ENCODE peak calls at places on chromosome 22, in seven cellular contexts. M, H, P, X, J, R and F are unnamed samples.

GRCh38 chr22:46187862-46188261 is 37.5 kb downstream of the PPARA start:
- DNase-seq in M (no peak), H (no peak), P (no peak), X (no peak), J (no peak), R (no peak), F (no peak)

GRCh38 chr22:30038219-30038618 is 42.0 kb upstream of the HORMAD2 start:
- DNase-seq in M (no peak), H (no peak), P (peak), X (no peak), J (peak), R (peak), F (peak)

GRCh38 chr22:47601666-47602065 is 839.2 kb downstream of the TBC1D22A start:
- DNase-seq in M (no peak), H (no peak), P (peak), X (no peak), J (no peak), R (no peak), F (no peak)

GRCh38 chr22:47011131-47011854 is 248.8 kb downstream of the TBC1D22A start:
- DNase-seq in M (no peak), H (no peak), P (no peak), X (no peak), J (no peak), R (no peak), F (no peak)

GRCh38 chr22:42964994-42965699 is 49.8 kb downstream of the PACSIN2 start:
- DNase-seq in M (no peak), H (no peak), P (no peak), X (no peak), J (peak), R (no peak), F (no peak)

GRCh38 chr22:46929046-46929688 is 166.7 kb downstream of the TBC1D22A start:
- DNase-seq in M (no peak), H (no peak), P (no peak), X (no peak), J (peak), R (no peak), F (no peak)

GRCh38 chr22:48923165-48923875 is 904.4 kb downstream of the BRD1 start:
- DNase-seq in M (no peak), H (no peak), P (peak), X (no peak), J (no peak), R (no peak), F (no peak)

GRCh38 chr22:48785792-48786678 is 1041.6 kb downstream of the BRD1 start:
- DNase-seq in M (no peak), H (no peak), P (no peak), X (no peak), J (no peak), R (no peak), F (no peak)

GRCh38 chr22:43880743-43881055 is 11.1 kb downstream of the PNPLA5 start:
- DNase-seq in M (no peak), H (no peak), P (no peak), X (no peak), J (no peak), R (no peak), F (no peak)

GRCh38 chr22:29890760-29891159 is 7.8 kb downstream of the MTMR3 start:
- DNase-seq in M (no peak), H (no peak), P (no peak), X (no peak), J (no peak), R (no peak), F (no peak)

GRCh38 chr22:48588151-48588880 is 1239.4 kb downstream of the BRD1 start:
- DNase-seq in M (no peak), H (no peak), P (no peak), X (no peak), J (no peak), R (no peak), F (no peak)

GRCh38 chr22:25779890-25780289 is 37.9 kb downstream of the MYO18B start:
- DNase-seq in M (no peak), H (no peak), P (no peak), X (no peak), J (no peak), R (no peak), F (no peak)

GRCh38 chr22:31082606-31083376 is 1.7 kb downstream of the SMTN start:
- DNase-seq in M (peak), H (peak), P (peak), X (no peak), J (peak), R (peak), F (peak)

GRCh38 chr22:17159504-17159951 is 451 bp upstream of the HDHD5 start:
- DNase-seq in M (peak), H (no peak), P (peak), X (no peak), J (peak), R (peak), F (no peak)

GRCh38 chr22:11605468-11605981 is 3922.5 kb upstream of the OR11H1 start:
- DNase-seq in M (no peak), H (no peak), P (no peak), X (no peak), J (no peak), R (no peak), F (no peak)

GRCh38 chr22:49415219-49415951 is 412.3 kb downstream of the BRD1 start:
- DNase-seq in M (no peak), H (no peak), P (no peak), X (no peak), J (no peak), R (no peak), F (no peak)

GRCh38 chr22:24474221-24474620 is 20.9 kb upstream of the UPB1 start:
- DNase-seq in M (no peak), H (no peak), P (no peak), X (no peak), J (peak), R (no peak), F (no peak)

GRCh38 chr22:42932857-42933782 is 76.0 kb upstream of the ARFGAP3 start:
- DNase-seq in M (no peak), H (peak), P (no peak), X (no peak), J (peak), R (no peak), F (no peak)

GRCh38 chr22:35363571-35364086 is 17.3 kb upstream of the HMOX1 start:
- DNase-seq in M (no peak), H (no peak), P (no peak), X (no peak), J (no peak), R (no peak), F (no peak)

GRCh38 chr22:46057762-46058420 is 80.9 kb upstream of the WNT7B start:
- DNase-seq in M (no peak), H (no peak), P (peak), X (no peak), J (no peak), R (peak), F (peak)

GRCh38 chr22:49582171-49582570 is 245.5 kb downstream of the BRD1 start:
- DNase-seq in M (no peak), H (no peak), P (no peak), X (no peak), J (no peak), R (no peak), F (no peak)

GRCh38 chr22:43295660-43296059 is 47.5 kb downstream of the SCUBE1 start:
- DNase-seq in M (no peak), H (no peak), P (no peak), X (no peak), J (no peak), R (no peak), F (no peak)

GRCh38 chr22:50299724-50300619 is 7.5 kb downstream of the PLXNB2 start:
- DNase-seq in M (no peak), H (no peak), P (peak), X (no peak), J (no peak), R (no peak), F (no peak)

GRCh38 chr22:36280379-36280778 is 27.4 kb downstream of the APOL1 start:
- DNase-seq in M (no peak), H (no peak), P (no peak), X (no peak), J (peak), R (no peak), F (peak)

GRCh38 chr22:29956680-29957079 is 73.7 kb downstream of the MTMR3 start:
- DNase-seq in M (no peak), H (no peak), P (no peak), X (no peak), J (peak), R (no peak), F (no peak)

GRCh38 chr22:20466659-20467379 is 28.8 kb downstream of the KLHL22 start:
- DNase-seq in M (no peak), H (no peak), P (no peak), X (no peak), J (no peak), R (peak), F (no peak)

GRCh38 chr22:25131198-25131887 is 68.3 kb upstream of the CRYBB3 start:
- DNase-seq in M (no peak), H (no peak), P (no peak), X (no peak), J (no peak), R (peak), F (no peak)

GRCh38 chr22:31296258-31296657 is 4.0 kb upstream of the PIK3IP1 start:
- DNase-seq in M (no peak), H (no peak), P (no peak), X (no peak), J (peak), R (no peak), F (no peak)

GRCh38 chr22:18954333-18954732 is 18.2 kb upstream of the PRODH start:
- DNase-seq in M (peak), H (peak), P (peak), X (peak), J (peak), R (peak), F (no peak)

GRCh38 chr22:46770151-46770641 is 7.7 kb downstream of the TBC1D22A start:
- DNase-seq in M (no peak), H (no peak), P (no peak), X (no peak), J (no peak), R (no peak), F (no peak)

GRCh38 chr22:46061431-46062231 is 84.7 kb upstream of the WNT7B start:
- DNase-seq in M (no peak), H (no peak), P (peak), X (no peak), J (no peak), R (peak), F (peak)

GRCh38 chr22:31083377-31083768 is 2.3 kb downstream of the SMTN start:
- DNase-seq in M (no peak), H (no peak), P (peak), X (no peak), J (no peak), R (peak), F (no peak)

GRCh38 chr22:19674129-19674928 is 40.0 kb upstream of the SEPTIN5 start:
- DNase-seq in M (no peak), H (no peak), P (no peak), X (no peak), J (no peak), R (no peak), F (no peak)

GRCh38 chr22:19723990-19724827 is 870 bp downstream of the GP1BB start:
- DNase-seq in M (no peak), H (peak), P (no peak), X (no peak), J (peak), R (peak), F (no peak)

GRCh38 chr22:29230916-29231875 is 25.5 kb downstream of the EMID1 start:
- DNase-seq in M (no peak), H (no peak), P (no peak), X (no peak), J (no peak), R (no peak), F (no peak)

GRCh38 chr22:19463491-19464469 is 15.2 kb downstream of the UFD1 start:
- DNase-seq in M (no peak), H (peak), P (no peak), X (no peak), J (peak), R (peak), F (no peak)

GRCh38 chr22:30872282-30873041 is 96.1 kb downstream of the MORC2 start:
- DNase-seq in M (no peak), H (no peak), P (no peak), X (no peak), J (no peak), R (peak), F (peak)

GRCh38 chr22:43901976-43902643 is 10.3 kb upstream of the PNPLA5 start:
- DNase-seq in M (peak), H (no peak), P (no peak), X (no peak), J (peak), R (no peak), F (no peak)

GRCh38 chr22:48340191-48340590 is 1487.5 kb downstream of the BRD1 start:
- DNase-seq in M (no peak), H (no peak), P (no peak), X (no peak), J (no peak), R (peak), F (no peak)

GRCh38 chr22:38312261-38312800 is 4.9 kb downstream of the CSNK1E start:
- DNase-seq in M (no peak), H (no peak), P (no peak), X (no peak), J (peak), R (no peak), F (no peak)

GRCh38 chr22:38309614-38310517 is 7.4 kb downstream of the CSNK1E start:
- DNase-seq in M (no peak), H (no peak), P (no peak), X (no peak), J (no peak), R (no peak), F (peak)

GRCh38 chr22:38308791-38309498 is 8.3 kb downstream of the CSNK1E start:
- DNase-seq in M (no peak), H (no peak), P (no peak), X (no peak), J (no peak), R (no peak), F (no peak)

GRCh38 chr22:38311331-38311635 is 6.0 kb downstream of the CSNK1E start:
- DNase-seq in M (no peak), H (no peak), P (no peak), X (no peak), J (no peak), R (no peak), F (no peak)

DNA sequence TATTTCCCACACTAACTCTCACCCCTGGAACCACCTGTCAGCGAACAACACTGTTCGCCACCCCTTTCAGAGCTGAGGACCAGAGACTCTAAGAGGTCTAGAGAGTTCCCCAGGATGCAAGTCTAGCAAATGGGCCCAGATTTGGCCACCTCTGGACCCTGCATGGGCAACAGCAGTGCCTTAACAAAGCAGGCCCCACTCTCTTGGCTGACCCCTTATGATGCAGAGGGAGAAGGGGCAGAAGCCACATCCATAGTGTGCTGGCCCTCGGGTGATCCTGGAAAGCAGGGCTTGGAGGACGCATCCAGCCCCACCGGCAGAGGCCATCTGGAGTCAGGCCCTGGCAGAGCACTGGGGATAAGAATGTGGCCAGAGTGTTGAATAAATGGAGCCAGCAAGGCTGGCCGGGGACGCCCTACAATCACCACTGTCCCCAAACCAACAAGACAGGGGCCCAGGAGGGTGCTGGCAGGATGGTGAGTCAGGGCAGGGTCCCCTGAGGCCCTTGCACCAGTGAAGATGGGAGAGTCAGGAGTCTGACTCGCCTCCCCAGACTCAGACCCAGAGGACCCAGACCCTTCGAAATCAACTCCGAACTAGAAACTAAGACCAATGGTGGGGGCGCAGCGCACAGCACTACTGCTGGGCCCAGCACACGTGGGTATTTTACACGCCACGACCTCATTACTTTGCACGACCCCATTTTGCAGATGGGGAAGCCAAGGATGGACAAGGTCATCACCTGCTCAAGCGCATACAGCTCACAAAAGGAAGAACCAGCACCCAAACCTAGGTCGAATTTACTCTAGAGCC is 6.5 kb downstream of the CSNK1E start:
- DNase-seq in M (no peak), H (no peak), P (no peak), X (no peak), J (no peak), R (no peak), F (no peak)
- TF ChIP-seq POLR2A in M (no peak), H (no peak), P (no peak), X (no peak), J (no peak), R (no peak), F (no peak)

DNA sequence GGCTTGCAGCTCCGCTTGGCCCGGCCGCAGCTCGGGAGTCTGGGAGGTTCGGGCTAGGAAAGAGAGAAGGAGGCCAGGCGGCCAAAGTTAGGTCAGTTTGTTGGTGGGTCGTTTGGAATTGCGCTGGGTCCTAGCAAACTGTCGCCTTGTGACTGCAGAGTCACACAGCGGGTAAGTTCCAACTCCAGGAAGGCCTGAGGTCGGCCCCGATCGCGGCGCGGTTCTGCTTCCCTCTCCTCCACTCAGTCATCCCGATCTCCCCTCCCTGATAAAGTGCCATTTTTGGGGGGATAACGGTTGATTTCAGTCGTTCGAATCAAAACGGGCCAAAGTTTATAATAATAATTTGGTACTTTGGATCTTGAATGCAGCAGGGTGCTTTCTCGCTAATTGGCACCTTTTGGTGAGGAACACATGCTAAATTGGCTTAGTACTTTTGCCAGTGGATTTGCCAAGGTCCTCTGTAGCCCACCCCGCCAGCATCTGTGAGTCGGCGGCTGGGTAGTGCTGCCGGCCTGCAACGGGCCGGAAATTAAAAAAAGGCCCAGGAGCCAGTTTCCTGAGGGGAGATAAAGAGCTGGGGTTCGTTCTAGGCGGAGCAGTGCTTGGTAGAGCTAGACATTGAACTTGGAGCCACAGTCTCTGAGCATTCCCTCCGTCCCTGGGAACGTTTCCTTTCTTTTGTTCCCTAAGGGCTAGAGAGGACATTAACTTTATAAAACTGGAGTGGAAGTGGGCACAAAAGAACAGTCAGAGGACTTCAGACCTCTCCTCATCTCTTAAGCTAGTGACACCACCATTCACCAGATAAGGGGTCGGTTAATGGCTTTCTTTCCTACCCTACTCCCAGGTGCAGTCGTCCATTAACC is 927 bp downstream of the UBE2L3 start:
- DNase-seq in M (no peak), H (peak), P (no peak), X (peak), J (peak), R (peak), F (no peak)
- TF ChIP-seq POLR2A in M (no peak), H (no peak), P (no peak), X (no peak), J (peak), R (no peak), F (no peak)

GRCh38 chr22:40044870-40045834 is 50.4 kb downstream of the FAM83F start:
- DNase-seq in M (peak), H (peak), P (peak), X (peak), J (peak), R (peak), F (peak)
- TF ChIP-seq POLR2A in M (peak), H (peak), P (no peak), X (peak), J (no peak), R (peak), F (no peak)

DNA sequence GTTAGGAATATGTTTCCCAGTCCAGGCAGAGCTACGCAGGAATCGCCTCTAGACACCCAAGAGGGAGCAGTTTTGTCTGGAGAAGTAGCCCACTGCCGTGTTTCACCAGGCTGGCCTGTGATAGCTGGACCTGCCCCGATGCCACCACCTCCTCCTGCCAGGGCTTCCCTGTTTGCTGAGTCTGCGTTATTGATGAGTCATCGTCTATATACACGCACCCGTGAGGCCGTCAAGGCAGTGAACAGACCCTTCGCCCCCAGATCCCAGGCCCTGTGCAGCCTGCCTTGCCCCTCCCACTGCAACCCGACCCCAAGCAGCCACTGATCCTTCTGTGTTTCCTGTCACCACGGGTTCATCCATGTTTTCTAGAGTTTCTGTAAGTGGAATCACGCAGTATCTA is 141.9 kb downstream of the IGLL1 start:
- DNase-seq in M (no peak), H (no peak), P (peak), X (no peak), J (no peak), R (no peak), F (no peak)
- TF ChIP-seq POLR2A in M (no peak), H (no peak), P (no peak), X (no peak), J (no peak), R (no peak), F (no peak)

DNA sequence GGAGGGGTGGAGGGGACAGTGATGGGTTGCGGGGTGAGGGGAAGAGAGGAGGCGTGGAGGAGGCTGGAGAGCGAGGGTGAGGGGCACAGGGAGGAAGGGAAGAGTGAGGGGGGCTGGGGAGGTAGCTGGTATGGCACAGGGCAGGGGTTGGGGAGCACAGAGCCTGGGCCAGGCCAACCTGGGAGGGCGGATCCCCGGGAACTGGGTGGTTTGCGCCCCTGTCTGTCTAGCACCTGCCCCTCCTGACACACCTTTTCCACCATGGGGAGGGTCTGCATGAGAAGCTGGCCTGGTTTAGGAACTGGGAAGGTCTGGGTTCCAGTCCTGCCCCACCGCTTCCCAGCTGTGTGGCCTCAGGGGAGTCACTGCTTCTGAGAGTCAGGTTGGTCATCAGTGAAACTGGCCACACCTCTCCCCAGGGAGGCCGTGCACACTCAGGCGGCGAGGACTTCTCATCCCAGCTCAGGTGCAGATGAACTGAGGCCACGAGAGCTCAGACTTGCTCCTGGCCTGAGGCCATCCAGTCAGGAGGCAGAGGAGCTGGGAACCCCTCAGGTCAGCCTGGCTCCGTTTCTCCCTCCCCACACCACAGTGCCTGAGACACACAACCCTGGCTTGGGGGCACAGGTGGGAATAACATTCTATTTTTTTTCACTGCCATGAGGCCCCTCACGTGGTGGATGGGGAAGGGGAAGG is 95.6 kb downstream of the PHF21B start:
- DNase-seq in M (no peak), H (no peak), P (no peak), X (no peak), J (no peak), R (no peak), F (no peak)
- TF ChIP-seq POLR2A in M (no peak), H (no peak), P (no peak), X (no peak), J (no peak), R (no peak), F (no peak)

GRCh38 chr22:33589297-33589696 is 331.0 kb downstream of the LARGE1 start:
- DNase-seq in M (no peak), H (no peak), P (no peak), X (no peak), J (no peak), R (no peak), F (no peak)
- TF ChIP-seq POLR2A in M (no peak), H (no peak), P (no peak), X (no peak), J (no peak), R (no peak), F (no peak)